ENCODE peak calls at places on chromosomes 13 and 19, in four cellular contexts. U is stomach, V is PC-9, C is right lobe of liver. O is an unnamed sample.

GRCh38 chr19:16040642-16041041 is 35.7 kb upstream of the TPM4 start:
- DNase-seq in U (no peak), C (no peak), V (no peak), O (no peak)

GRCh38 chr19:27822336-27822735 is 1390.6 kb downstream of the UQCRFS1 start:
- DNase-seq in C (no peak), V (no peak), U (no peak), O (no peak)

GRCh38 chr13:30737511-30738342 is 2.4 kb downstream of the ALOX5AP start:
- DNase-seq in C (no peak), V (no peak), U (no peak), O (no peak)

GRCh38 chr19:28700176-28700575 is 512.8 kb downstream of the UQCRFS1 start:
- DNase-seq in C (no peak), V (no peak), U (no peak), O (no peak)

GRCh38 chr13:25688524-25688923 is 316.8 kb downstream of the ATP8A2 start:
- DNase-seq in U (no peak), V (no peak), C (no peak), O (no peak)

GRCh38 chr13:83325454-83325853 is 556.8 kb downstream of the SLITRK1 start:
- DNase-seq in V (no peak), C (no peak), U (no peak), O (no peak)

GRCh38 chr19:34220472-34221063 is 33.8 kb upstream of the GARRE1 start:
- DNase-seq in U (peak), C (peak), V (peak), O (no peak)

GRCh38 chr19:42153606-42154405 is 21.6 kb upstream of the POU2F2 start:
- DNase-seq in U (no peak), V (no peak), C (no peak), O (no peak)

GRCh38 chr13:113623491-113624234 is 34.3 kb downstream of the ATP4B start:
- DNase-seq in U (no peak), V (no peak), C (no peak), O (no peak)

GRCh38 chr19:16013851-16014840 is 62.1 kb upstream of the TPM4 start:
- DNase-seq in C (no peak), V (no peak), U (no peak), O (no peak)

GRCh38 chr13:32736648-32737047 is 150.4 kb downstream of the PDS5B start:
- DNase-seq in C (no peak), V (no peak), U (no peak), O (no peak)

GRCh38 chr19:1076951-1077350 is 10.0 kb downstream of the ARHGAP45 start:
- DNase-seq in V (no peak), U (peak), C (peak), O (peak)

GRCh38 chr19:51809787-51810186 is 14.8 kb downstream of the FPR3 start:
- DNase-seq in C (no peak), V (no peak), U (no peak), O (no peak)

GRCh38 chr13:97727991-97728390 is 225.5 kb upstream of the IPO5 start:
- DNase-seq in C (no peak), V (no peak), U (no peak), O (no peak)

GRCh38 chr19:49338691-49339363 is 3.6 kb downstream of the CD37 start:
- DNase-seq in V (peak), C (peak), U (peak), O (peak)

GRCh38 chr13:97359181-97360057 is 74.5 kb upstream of the RAP2A start:
- DNase-seq in V (peak), U (peak), C (no peak), O (no peak)

GRCh38 chr13:26541041-26541440 is 16.4 kb upstream of the WASF3 start:
- DNase-seq in U (no peak), V (no peak), C (no peak), O (no peak)

GRCh38 chr13:51045450-51045849 is 65.6 kb downstream of the C13orf42 start:
- DNase-seq in V (no peak), C (no peak), U (no peak), O (no peak)

GRCh38 chr13:34867590-34867989 is 74.5 kb upstream of the NBEA start:
- DNase-seq in V (no peak), U (no peak), C (no peak), O (no peak)

GRCh38 chr19:38290631-38291147 is 13.4 kb upstream of the C19orf33 start:
- DNase-seq in U (peak), V (peak), C (no peak), O (peak)

GRCh38 chr13:27622881-27623280 is 1.2 kb downstream of the POLR1D start:
- DNase-seq in U (no peak), V (no peak), C (no peak), O (no peak)

GRCh38 chr13:74037762-74038161 is 96.4 kb downstream of the KLF12 start:
- DNase-seq in U (no peak), V (no peak), C (no peak), O (no peak)

GRCh38 chr19:29265436-29265835 is 52.5 kb upstream of the UQCRFS1 start:
- DNase-seq in V (no peak), U (no peak), C (no peak), O (peak)

GRCh38 chr13:32016631-32017030 is 14.9 kb upstream of the FRY start:
- DNase-seq in U (no peak), V (no peak), C (no peak), O (no peak)

GRCh38 chr13:28805193-28805819 is 14.8 kb upstream of the MTUS2 start:
- DNase-seq in U (no peak), V (peak), C (peak), O (no peak)

GRCh38 chr19:18450934-18451836 is 13.3 kb upstream of the ISYNA1 start:
- DNase-seq in C (peak), V (peak), U (peak), O (peak)

GRCh38 chr19:8487137-8487851 is 15.1 kb downstream of the PRAM1 start:
- DNase-seq in U (no peak), V (no peak), C (no peak), O (peak)

GRCh38 chr13:39105110-39105509 is 66.9 kb downstream of the NHLRC3 start:
- DNase-seq in C (no peak), U (no peak), V (no peak), O (no peak)

GRCh38 chr19:43809762-43810696 is 7.8 kb upstream of the LYPD5 start:
- DNase-seq in V (no peak), U (no peak), C (no peak), O (no peak)

GRCh38 chr19:6735181-6735891 is 2.0 kb downstream of the GPR108 start:
- DNase-seq in U (no peak), C (no peak), V (no peak), O (no peak)

GRCh38 chr19:6737873-6738725 is 719 bp upstream of the GPR108 start:
- DNase-seq in V (peak), U (peak), C (peak), O (peak)

GRCh38 chr19:6736169-6736916 is 1.0 kb downstream of the GPR108 start:
- DNase-seq in C (peak), U (peak), V (peak), O (peak)

GRCh38 chr19:6737284-6737872 is at the start of gene GPR108:
- DNase-seq in U (peak), V (peak), C (peak), O (peak)

DNA sequence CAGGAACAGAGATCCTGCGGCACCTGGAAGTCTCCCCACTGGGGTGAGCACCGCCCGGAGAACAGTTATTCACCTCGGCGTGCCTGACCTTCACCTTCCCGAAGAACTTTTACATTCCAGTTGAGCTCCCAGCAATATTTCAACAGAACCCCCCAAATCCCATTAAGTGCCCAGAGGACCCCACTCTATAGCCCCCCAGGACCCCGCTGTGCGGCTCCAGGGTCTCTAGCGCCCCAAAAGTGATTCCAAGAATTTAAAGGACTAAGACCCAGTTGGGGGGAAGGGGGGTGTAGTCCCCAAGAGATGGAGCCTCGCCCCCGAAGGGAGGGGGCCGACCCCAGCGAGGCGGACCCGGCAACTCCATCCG is 480 bp downstream of the GPR108 start:
- DNase-seq in U (no peak), V (peak), C (peak), O (no peak)
- TF ChIP-seq CTCF in U (no peak), V (peak), C (no peak), O (no peak)

GRCh38 chr13:72960541-72960940 is 98.3 kb upstream of the KLF5 start:
- DNase-seq in C (no peak), V (no peak), U (no peak), O (no peak)
- H3K27ac ChIP-seq in C (no peak), V (peak), U (peak), O (no peak)

DNA sequence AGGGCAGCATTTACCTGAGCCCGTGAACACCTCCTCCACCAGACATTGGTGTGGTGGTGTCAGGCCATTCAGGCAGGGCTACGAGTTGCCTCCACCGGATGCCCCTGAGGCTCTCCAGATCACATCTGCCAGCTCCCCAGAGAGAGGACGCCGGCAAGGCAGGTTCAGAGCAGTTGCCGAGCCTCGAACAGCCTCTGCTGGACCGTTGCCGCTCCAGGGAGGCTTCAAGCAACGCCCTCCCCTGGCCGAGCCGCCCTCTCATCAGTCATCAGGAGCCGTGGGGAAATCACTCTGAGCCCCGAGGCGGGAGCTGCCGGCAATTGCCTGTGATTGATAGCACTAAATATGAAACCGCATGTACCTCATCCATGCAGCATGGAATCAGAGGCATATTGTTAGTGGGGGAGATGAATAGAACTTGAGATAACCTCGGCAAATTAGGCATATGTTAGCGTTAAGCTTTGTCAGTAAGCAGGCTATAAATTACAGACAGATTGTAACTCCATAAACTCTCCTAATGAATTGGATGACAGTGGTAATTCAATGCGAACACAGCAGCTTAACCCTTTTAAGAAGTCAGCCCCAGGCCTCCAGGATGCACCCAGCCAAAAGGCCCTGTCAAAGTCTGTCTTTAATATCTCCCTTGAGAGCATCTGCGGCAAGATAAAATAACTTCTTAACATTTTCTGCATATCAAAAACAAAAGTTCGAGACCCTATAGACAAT is 29.8 kb upstream of the SPACA7 start:
- DNase-seq in V (no peak), U (no peak), C (no peak), O (no peak)
- TF ChIP-seq CTCF in V (no peak), U (no peak), C (peak), O (no peak)

GRCh38 chr13:21077360-21078353 is 16.3 kb upstream of the LATS2 start:
- DNase-seq in U (no peak), V (no peak), C (no peak), O (no peak)

GRCh38 chr13:21078501-21078900 is 17.1 kb upstream of the LATS2 start:
- DNase-seq in C (no peak), U (no peak), V (no peak), O (no peak)

GRCh38 chr13:21076265-21076653 is 14.9 kb upstream of the LATS2 start:
- DNase-seq in C (no peak), V (no peak), U (no peak), O (no peak)

GRCh38 chr13:21074601-21075302 is 13.4 kb upstream of the LATS2 start:
- DNase-seq in V (no peak), C (no peak), U (no peak), O (no peak)

DNA sequence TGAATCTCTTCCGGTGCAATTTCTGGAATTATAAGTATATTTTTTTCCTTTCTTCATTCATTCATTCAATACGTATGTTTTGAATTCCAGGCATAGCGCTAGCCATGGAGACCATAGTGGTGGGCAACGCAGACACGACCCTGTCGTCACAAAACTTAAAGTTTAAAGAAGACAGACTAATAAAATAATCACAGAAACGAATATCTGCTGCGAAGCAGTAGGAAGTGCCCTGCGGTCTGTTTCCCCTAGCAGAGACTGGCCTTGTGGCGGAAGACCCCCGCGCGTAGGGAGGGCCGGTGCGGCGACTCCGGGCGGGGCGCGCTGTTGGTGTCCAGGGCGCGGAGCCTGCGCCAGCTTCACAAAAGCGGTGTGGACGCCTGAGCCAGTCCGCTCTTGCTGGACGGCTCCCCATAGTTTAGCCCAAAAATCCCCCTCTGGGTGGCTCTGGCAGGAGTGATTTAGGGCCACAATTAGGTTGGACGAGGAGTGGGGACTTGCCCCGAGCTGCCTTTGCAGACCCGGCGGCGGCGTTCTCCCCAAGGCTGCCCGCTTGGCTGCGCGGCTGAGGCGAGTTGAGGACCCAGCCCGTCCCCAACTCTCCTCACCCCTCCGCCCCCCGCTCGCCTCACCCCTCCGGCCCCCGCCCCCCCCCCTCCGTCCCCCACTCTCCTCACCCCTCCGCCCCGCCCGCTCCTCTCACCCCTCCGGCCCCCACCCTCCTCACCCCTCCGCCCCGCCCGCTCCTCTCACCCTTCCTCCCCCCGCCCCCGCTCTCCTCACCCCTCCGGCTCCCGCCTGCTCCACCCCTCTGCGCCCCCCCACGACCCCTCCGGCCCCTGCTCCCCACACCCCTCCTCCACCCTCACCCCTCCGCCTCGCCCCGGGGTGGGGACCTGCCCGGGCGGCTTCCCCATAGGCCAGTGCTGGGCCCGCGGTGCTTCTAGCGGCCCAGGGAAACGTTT is 14.2 kb upstream of the LATS2 start:
- DNase-seq in U (peak), V (no peak), C (peak), O (peak)
- H3K27ac ChIP-seq in U (peak), V (no peak), C (peak), O (peak)

GRCh38 chr19:13151605-13152355 is 1.6 kb downstream of the IER2 start:
- DNase-seq in V (peak), U (peak), C (peak), O (peak)

GRCh38 chr19:13154241-13154778 is 4.1 kb downstream of the IER2 start:
- DNase-seq in C (peak), U (peak), V (peak), O (peak)

GRCh38 chr19:13152356-13152853 is 2.2 kb downstream of the IER2 start:
- DNase-seq in V (no peak), C (no peak), U (no peak), O (no peak)

GRCh38 chr19:13153627-13154240 is 3.5 kb downstream of the IER2 start:
- DNase-seq in C (peak), V (no peak), U (peak), O (no peak)

DNA sequence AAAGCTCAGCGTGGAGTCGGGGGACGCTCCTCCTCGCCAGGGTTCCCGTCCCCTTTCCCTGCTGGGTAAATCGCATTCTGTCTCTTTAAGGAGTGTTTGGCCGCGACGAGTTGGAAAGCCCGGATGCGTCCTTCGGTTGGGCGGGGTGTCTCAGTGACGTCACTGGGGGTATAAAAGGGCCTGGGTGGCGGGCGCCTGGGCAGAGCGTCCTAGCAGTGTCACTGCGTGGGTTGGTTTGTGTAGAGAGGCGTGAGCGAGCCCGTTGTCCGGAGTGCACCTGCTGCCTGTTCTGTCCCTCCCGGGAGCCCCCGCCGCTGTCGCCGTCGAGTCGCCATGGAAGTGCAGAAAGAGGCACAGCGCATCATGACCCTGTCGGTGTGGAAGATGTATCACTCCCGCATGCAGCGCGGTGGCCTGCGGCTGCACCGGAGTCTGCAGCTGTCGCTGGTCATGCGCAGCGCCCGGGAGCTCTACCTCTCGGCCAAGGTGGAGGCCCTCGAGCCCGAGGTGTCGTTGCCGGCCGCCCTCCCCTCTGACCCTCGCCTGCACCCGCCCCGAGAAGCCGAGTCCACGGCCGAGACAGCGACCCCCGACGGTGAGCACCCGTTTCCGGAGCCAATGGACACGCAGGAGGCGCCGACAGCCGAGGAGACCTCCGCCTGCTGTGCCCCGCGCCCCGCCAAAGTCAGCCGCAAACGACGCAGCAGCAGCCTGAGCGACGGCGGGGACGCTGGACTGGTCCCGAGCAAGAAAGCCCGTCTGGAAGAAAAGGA is 2.8 kb downstream of the IER2 start:
- DNase-seq in C (peak), V (peak), U (peak), O (peak)
- TF ChIP-seq CTCF in C (peak), V (peak), U (no peak), O (no peak)

DNA sequence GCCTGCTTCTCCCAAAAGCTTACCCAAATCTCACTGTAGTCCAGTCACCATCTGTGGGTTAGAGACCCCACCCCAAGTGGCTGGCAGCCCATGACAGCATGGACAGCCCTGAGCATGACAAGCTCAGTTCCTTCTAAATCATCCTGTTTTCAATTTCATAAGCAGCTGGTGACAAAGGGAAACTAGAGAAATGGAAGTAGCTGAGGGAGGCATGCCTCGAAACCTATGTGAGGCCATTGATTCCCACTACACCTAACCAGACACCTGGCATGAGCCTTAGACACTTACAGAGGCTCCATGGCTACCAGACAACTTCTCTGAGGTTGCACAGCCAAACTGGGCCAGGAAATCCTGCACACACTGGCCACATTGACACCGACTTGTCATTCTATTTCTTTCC is 56.2 kb downstream of the ABCC4 start:
- DNase-seq in U (no peak), C (no peak), V (no peak), O (no peak)
- H3K27ac ChIP-seq in U (no peak), C (no peak), V (no peak), O (no peak)

DNA sequence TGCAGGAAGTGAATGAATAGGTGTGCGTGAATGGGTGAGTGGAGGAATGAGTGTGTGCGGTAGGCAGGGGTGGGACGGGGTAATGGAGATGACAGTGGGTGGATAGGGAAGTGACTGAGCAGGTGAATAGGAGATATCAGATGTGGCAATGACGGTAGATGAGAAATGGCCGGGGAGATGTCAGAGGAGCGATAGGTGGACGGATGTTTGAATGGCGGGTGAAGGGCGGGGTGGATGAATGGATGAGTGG is 1.5 kb downstream of the TTC9B start:
- DNase-seq in V (no peak), U (no peak), C (no peak), O (no peak)
- TF ChIP-seq CTCF in V (no peak), U (no peak), C (no peak), O (no peak)

GRCh38 chr13:48434203-48434602 is 21.3 kb upstream of the LPAR6 start:
- DNase-seq in V (no peak), U (no peak), C (no peak), O (no peak)
- H3K27ac ChIP-seq in V (no peak), U (no peak), C (no peak), O (no peak)

O was measured in upper lobe of right lung.